ENCODE peak calls at places on chromosome 21, in four cellular contexts. J is psoas muscle, S is AG09309, C is heart left ventricle. T is an unnamed sample.

GRCh38 chr21:36059823-36060158 is 535 bp downstream of the SETD4 start:
- DNase-seq in J (peak; percentile 44), S (no peak), C (peak; percentile 29), T (peak; percentile 30)

GRCh38 chr21:37450385-37451044 is 83.9 kb downstream of the DYRK1A start:
- DNase-seq in J (no peak), S (no peak), C (no peak), T (no peak)

GRCh38 chr21:14833221-14833620 is 231.6 kb downstream of the NRIP1 start:
- DNase-seq in C (no peak), S (no peak), J (no peak), T (no peak)

GRCh38 chr21:36466061-36466511 is 13.8 kb downstream of the CLDN14 start:
- DNase-seq in J (no peak), S (no peak), C (no peak), T (no peak)

GRCh38 chr21:33732038-33732437 is 89.7 kb downstream of the ITSN1 start:
- DNase-seq in C (no peak), S (no peak), J (no peak), T (no peak)

GRCh38 chr21:14057313-14057712 is 153.4 kb downstream of the LIPI start:
- DNase-seq in J (no peak), C (no peak), S (no peak), T (no peak)

GRCh38 chr21:29407571-29407970 is 108.8 kb downstream of the BACH1 start:
- DNase-seq in J (no peak), S (no peak), C (no peak), T (no peak)

GRCh38 chr21:15183712-15184353 is 119.0 kb upstream of the NRIP1 start:
- DNase-seq in C (no peak), S (no peak), J (no peak), T (no peak)

GRCh38 chr21:36005018-36005417 is 55.3 kb downstream of the SETD4 start:
- DNase-seq in C (no peak), S (peak; percentile 97), J (no peak), T (no peak)

GRCh38 chr21:31530918-31531705 is 128.4 kb upstream of the SOD1 start:
- DNase-seq in C (no peak), J (no peak), S (no peak), T (no peak)

GRCh38 chr21:15042531-15042930 is 22.3 kb downstream of the NRIP1 start:
- DNase-seq in C (no peak), S (no peak), J (no peak), T (no peak)

GRCh38 chr21:36075171-36075570 is 5.3 kb downstream of the CBR1 start:
- DNase-seq in J (no peak), S (no peak), C (no peak), T (no peak)

GRCh38 chr21:37087188-37087587 is 14.1 kb downstream of the TTC3 start:
- DNase-seq in J (no peak), C (no peak), S (peak; percentile 24), T (no peak)

GRCh38 chr21:22813201-22813600 is 1815.0 kb downstream of the NCAM2 start:
- DNase-seq in J (no peak), C (no peak), S (no peak), T (no peak)

GRCh38 chr21:31397939-31398338 is 53.9 kb upstream of the TIAM1 start:
- DNase-seq in J (no peak), S (no peak), C (no peak), T (no peak)

GRCh38 chr21:45926281-45926680 is 55.3 kb upstream of the COL6A1 start:
- DNase-seq in C (no peak), J (no peak), S (no peak), T (no peak)
- TF ChIP-seq CTCF in C (no peak), J (no peak), S (peak; percentile 30), T (no peak)

GRCh38 chr21:39445339-39446269 is at the start of gene LCA5L:
- DNase-seq in J (peak; percentile 91), C (peak; percentile 92), S (no peak), T (peak; percentile 62)
- TF ChIP-seq CTCF in J (no peak), C (peak; percentile 28), S (peak; percentile 29), T (no peak)

GRCh38 chr21:26881504-26882228 is 36.5 kb upstream of the ADAMTS1 start:
- DNase-seq in J (no peak), C (no peak), S (no peak), T (no peak)
- TF ChIP-seq CTCF in J (peak; percentile 29), C (peak; percentile 54), S (peak; percentile 35), T (no peak)

DNA sequence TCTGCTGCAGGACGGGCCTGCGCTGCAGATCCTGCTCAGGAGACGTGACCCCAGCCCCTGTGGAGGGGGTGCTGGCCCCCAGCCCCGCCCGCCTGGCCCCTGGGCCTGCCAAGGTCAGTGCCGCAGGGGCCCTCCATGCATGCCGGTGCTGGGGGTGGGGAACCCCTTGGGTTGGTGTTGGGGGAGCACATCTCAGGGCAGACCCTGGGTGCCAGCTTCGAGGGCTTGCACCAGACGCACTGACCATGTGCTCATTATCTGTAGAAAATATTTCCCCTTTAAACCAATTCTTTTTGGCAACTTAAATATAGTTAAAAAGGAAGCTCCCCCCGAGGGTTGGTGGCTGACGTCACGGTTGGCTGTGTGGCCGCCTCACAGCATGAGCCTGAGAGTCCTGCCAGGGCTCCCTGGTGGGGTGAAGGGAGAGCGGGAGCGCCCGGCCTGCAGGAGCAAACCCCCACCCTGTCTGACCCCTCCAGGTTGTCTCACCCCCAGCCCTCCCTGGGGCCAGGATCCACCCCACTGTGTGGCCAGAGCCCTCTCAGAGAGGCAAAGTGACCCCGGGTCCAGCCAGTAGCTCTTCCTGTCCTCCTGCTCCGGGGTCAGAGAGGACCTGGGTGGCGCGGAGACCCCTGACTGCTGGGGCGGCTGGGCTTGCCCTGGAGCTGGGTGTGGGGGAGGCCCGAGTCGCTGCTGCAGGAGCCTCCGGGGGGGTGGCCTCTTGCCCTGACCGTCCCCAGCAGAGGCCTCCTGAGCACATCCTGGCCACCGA is 5.3 kb upstream of the PFKL start:
- DNase-seq in J (peak; percentile 79), S (no peak), C (peak; percentile 86), T (peak; percentile 42)
- TF ChIP-seq CTCF in J (no peak), S (no peak), C (no peak), T (no peak)

DNA sequence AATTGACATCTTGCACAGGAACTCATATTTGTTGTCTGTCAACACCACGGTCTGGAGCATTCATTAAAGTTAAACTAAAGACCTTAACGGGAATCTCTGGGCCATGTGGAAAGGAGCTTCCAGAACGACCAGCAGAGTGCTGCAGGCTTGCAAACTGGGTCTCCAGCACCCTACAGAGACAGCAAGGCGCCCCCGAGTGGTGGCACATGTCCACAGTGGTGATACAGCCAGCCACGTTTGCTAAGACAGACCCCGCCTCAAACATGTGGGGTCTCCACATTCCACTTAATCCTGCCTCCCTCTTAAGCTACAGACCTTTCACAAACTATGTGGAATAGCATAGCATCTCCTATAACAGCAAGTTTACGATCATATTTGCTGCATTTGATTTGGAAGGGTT is 96.5 kb upstream of the BACE2 start:
- DNase-seq in S (no peak), J (no peak), C (no peak), T (no peak)
- TF ChIP-seq CTCF in S (no peak), J (no peak), C (peak; percentile 13), T (no peak)

GRCh38 chr21:41610042-41610839 is 102.3 kb upstream of the TMPRSS2 start:
- DNase-seq in S (no peak), J (peak; percentile 48), C (peak; percentile 44), T (no peak)
- TF ChIP-seq CTCF in S (peak; percentile 81), J (peak; percentile 49), C (peak; percentile 76), T (no peak)

GRCh38 chr21:42541618-42542017 is 28.0 kb downstream of the SLC37A1 start:
- DNase-seq in C (no peak), J (no peak), S (no peak), T (no peak)
- TF ChIP-seq CTCF in C (no peak), J (no peak), S (no peak), T (no peak)

GRCh38 chr21:16193758-16194606 is 464.2 kb downstream of the USP25 start:
- DNase-seq in J (peak; percentile 42), S (peak; percentile 33), C (peak; percentile 70), T (no peak)
- TF ChIP-seq CTCF in J (peak; percentile 42), S (peak; percentile 36), C (peak; percentile 59), T (no peak)

DNA sequence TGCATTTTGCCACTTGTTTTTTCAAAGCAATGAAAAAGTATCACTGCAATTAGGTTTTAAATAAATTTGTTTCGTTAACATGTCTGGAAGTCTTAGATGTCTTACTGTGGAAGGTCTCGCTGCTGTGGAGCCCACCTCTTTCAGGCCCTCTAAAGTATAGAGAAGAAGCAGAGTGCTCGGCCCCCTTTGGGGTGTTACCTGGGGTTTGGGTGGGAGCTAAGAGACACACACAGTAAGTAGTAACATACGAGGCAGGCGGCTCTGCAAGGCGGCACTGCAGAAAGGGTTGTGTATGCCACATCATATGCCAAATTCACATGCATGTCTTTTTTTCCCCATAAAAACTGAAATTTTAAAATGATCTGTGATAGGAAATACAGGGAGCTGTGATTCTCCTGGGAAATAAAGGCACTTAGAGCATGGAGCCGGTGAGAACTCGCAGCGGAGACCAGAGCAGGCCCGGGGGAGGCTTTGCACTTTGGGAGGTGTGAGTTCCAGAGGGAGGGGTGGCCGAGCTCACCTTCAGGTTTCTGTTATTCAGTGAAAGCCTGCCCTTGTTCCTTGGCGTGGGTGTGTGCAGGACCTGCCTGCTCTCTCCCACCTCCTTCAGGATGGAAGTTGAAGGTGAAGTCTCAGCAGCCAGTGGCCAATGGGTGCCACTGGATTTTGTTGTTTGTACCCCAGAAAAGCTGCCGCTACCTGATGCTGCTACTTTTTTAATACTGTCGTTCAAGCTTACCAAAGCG is 35.7 kb upstream of the PWP2 start:
- DNase-seq in C (no peak), S (no peak), J (no peak), T (no peak)
- TF ChIP-seq CTCF in C (no peak), S (peak; percentile 6), J (no peak), T (no peak)

T was measured in omental fat pad.